ENCODE peak calls at places on chromosomes 16 and 17, in ten cellular contexts. B is occipital lobe; Y is CD4-positive, CD25-positive, alpha-beta regulatory T cell; G is HTR-8/SVneo; P is ELR; R is retinal pigment epithelial cell; L is A549; V is stimulated activated CD8-positive, alpha-beta memory T cell treated with anti-CD3 and anti-CD28 coated beads, Interleukin-15, amount 100 ng/mL, for 1 hour; F is T-helper 1 cell; O is DMS153. U is an unnamed sample.

GRCh38 chr17:10772425-10773380 is 31.2 kb downstream of the TMEM238L start:
- DNase-seq in P (peak), F (no peak), G (no peak), R (no peak), L (peak), B (no peak), Y (peak), O (no peak), V (no peak), U (no peak)

GRCh38 chr17:63665527-63666214 is 34.3 kb downstream of the LIMD2 start:
- DNase-seq in R (no peak), G (no peak), V (no peak), Y (peak), L (no peak), B (no peak), O (no peak), P (no peak), F (no peak), U (no peak)

GRCh38 chr16:68310441-68311315 is at the start of the genes PRMT7 and SLC7A6OS:
- DNase-seq in O (peak), F (peak), V (peak), B (peak), G (peak), R (no peak), Y (peak), P (peak), L (peak), U (peak)

GRCh38 chr17:82235056-82235774 is 6.4 kb downstream of the SLC16A3 start:
- DNase-seq in Y (no peak), G (no peak), F (no peak), R (no peak), V (no peak), P (no peak), B (no peak), O (no peak), L (no peak), U (no peak)

GRCh38 chr17:54967621-54968258 is 714 bp downstream of the COX11 start:
- DNase-seq in R (no peak), F (no peak), B (no peak), Y (no peak), G (peak), O (no peak), V (no peak), P (peak), L (peak), U (no peak)

GRCh38 chr17:16486373-16487250 is 5.4 kb downstream of the LRRC75A start:
- DNase-seq in R (peak), F (no peak), P (peak), B (peak), Y (no peak), G (no peak), V (no peak), O (peak), L (peak), U (peak)

GRCh38 chr17:28345420-28346198 is 10.0 kb downstream of the TNFAIP1 start:
- DNase-seq in G (no peak), L (no peak), R (no peak), Y (no peak), V (no peak), B (no peak), O (no peak), P (no peak), F (no peak), U (no peak)

GRCh38 chr17:8480011-8480976 is 44.6 kb downstream of the NDEL1 start:
- DNase-seq in V (no peak), L (no peak), P (no peak), O (no peak), G (no peak), R (no peak), Y (no peak), F (no peak), B (no peak), U (no peak)

GRCh38 chr17:17053446-17054379 is 11.5 kb downstream of the MPRIP start:
- DNase-seq in Y (peak), F (no peak), P (no peak), G (no peak), B (no peak), L (no peak), O (no peak), R (no peak), V (no peak), U (no peak)

GRCh38 chr17:18246880-18247612 is 11.5 kb downstream of the FLII start:
- DNase-seq in R (no peak), O (peak), P (peak), B (no peak), F (no peak), L (peak), Y (peak), G (no peak), V (no peak), U (no peak)

GRCh38 chr17:77546772-77547201 is 406.0 kb downstream of the SEC14L1 start:
- DNase-seq in G (no peak), L (no peak), B (no peak), V (no peak), P (no peak), O (no peak), R (no peak), Y (no peak), F (no peak), U (no peak)

GRCh38 chr17:61285483-61286320 is 113.9 kb upstream of the TBX2 start:
- DNase-seq in O (no peak), P (peak), Y (no peak), R (no peak), F (no peak), V (no peak), L (no peak), G (no peak), B (no peak), U (no peak)

U was measured in anterior cingulate cortex.